ENCODE peak calls at places on chromosomes 2 and 18, in five cellular contexts. One of them, this sample, is unnamed.

GRCh38 chr2:44931177-44931795 is 10.2 kb upstream of the SIX3 start:
- DNase-seq in epithelial cell of esophagus: no peak
- DNase-seq in BJ: no peak
- DNase-seq in fibroblast of lung: no peak
- DNase-seq in tibial nerve: no peak
- DNase-seq in this sample: peak; percentile 26

GRCh38 chr2:149767516-149767974 is 180.0 kb upstream of the MMADHC start:
- DNase-seq in epithelial cell of esophagus: peak; percentile 45
- DNase-seq in BJ: peak; percentile 78
- DNase-seq in fibroblast of lung: peak; percentile 17
- DNase-seq in tibial nerve: peak; percentile 21
- DNase-seq in this sample: no peak

GRCh38 chr2:150169230-150169629 is 318.2 kb downstream of the RND3 start:
- DNase-seq in epithelial cell of esophagus: peak; percentile 29
- DNase-seq in BJ: no peak
- DNase-seq in fibroblast of lung: peak; percentile 70
- DNase-seq in tibial nerve: peak; percentile 10
- DNase-seq in this sample: no peak

GRCh38 chr18:25962176-25962575 is 128.2 kb downstream of the SS18 start:
- DNase-seq in epithelial cell of esophagus: no peak
- DNase-seq in BJ: no peak
- DNase-seq in fibroblast of lung: no peak
- DNase-seq in tibial nerve: no peak
- DNase-seq in this sample: no peak

GRCh38 chr2:38601463-38602135 is 1.1 kb downstream of the HNRNPLL start:
- DNase-seq in epithelial cell of esophagus: peak; percentile 22
- DNase-seq in BJ: no peak
- DNase-seq in fibroblast of lung: peak; percentile 53
- DNase-seq in tibial nerve: no peak
- DNase-seq in this sample: no peak

GRCh38 chr2:107068069-107068468 is 182.1 kb upstream of the ST6GAL2 start:
- DNase-seq in epithelial cell of esophagus: no peak
- DNase-seq in BJ: no peak
- DNase-seq in fibroblast of lung: no peak
- DNase-seq in tibial nerve: no peak
- DNase-seq in this sample: no peak

GRCh38 chr18:30440351-30440750 is 602.2 kb downstream of the DSC3 start:
- DNase-seq in epithelial cell of esophagus: no peak
- DNase-seq in BJ: no peak
- DNase-seq in fibroblast of lung: no peak
- DNase-seq in tibial nerve: no peak
- DNase-seq in this sample: no peak

GRCh38 chr2:170354409-170354808 is 176.5 kb downstream of the MYO3B start:
- DNase-seq in epithelial cell of esophagus: no peak
- DNase-seq in BJ: no peak
- DNase-seq in fibroblast of lung: no peak
- DNase-seq in tibial nerve: no peak
- DNase-seq in this sample: no peak

GRCh38 chr2:27431395-27431794 is 3.0 kb downstream of the NRBP1 start:
- DNase-seq in epithelial cell of esophagus: peak; percentile 85
- DNase-seq in BJ: no peak
- DNase-seq in fibroblast of lung: peak; percentile 19
- DNase-seq in tibial nerve: no peak
- DNase-seq in this sample: no peak

GRCh38 chr2:42974697-42975357 is 182.4 kb upstream of the HAAO start:
- DNase-seq in epithelial cell of esophagus: peak; percentile 59
- DNase-seq in BJ: no peak
- DNase-seq in fibroblast of lung: peak; percentile 74
- DNase-seq in tibial nerve: peak; percentile 91
- DNase-seq in this sample: peak; percentile 75
- TF ChIP-seq CTCF in epithelial cell of esophagus: peak; percentile 89
- TF ChIP-seq CTCF in BJ: peak; percentile 92
- TF ChIP-seq CTCF in fibroblast of lung: peak; percentile 91
- TF ChIP-seq CTCF in tibial nerve: peak; percentile 97
- TF ChIP-seq CTCF in this sample: peak; percentile 96

DNA sequence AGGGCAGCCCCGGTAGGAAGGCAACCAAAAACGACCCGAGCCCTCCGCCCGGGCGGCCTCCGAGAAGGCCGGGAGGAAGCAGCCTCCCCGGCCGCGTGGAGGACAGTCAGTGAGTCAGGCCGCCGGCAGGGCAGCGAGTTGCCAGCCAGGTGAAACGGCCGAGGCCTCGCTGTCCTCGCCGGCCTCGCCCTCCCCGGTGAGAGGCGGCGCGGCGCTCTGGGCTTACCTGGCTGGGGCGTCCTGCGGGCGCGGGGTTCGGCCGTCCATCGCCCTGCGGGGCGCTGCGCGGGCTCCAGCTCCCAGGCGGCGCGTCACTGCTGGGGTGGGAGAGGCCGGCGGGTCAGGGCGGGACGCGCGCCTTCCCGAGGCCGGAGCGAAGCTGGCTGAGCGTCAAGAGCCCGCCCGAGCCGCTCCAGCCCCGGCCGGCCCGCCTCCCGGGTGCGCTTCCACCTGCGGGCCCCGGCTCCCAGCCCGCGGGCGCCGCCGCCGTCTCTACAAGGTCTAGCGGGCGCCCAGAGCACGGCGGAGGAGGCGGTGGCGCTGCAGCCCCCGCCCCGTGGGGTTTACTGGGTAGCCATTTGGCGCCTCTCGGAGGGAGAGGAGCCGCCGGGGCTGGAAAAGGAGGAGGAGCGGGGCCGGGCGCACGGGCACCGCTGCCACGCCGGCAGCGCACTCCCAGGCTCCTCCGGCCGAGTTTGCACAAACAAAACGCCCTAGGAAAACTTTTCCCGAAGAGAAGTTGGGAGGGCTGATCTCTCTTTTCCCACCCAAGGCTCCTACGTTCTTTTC is 499 bp downstream of the COBLL1 start:
- DNase-seq in epithelial cell of esophagus: peak; percentile 78
- DNase-seq in BJ: no peak
- DNase-seq in fibroblast of lung: peak; percentile 30
- DNase-seq in tibial nerve: no peak
- DNase-seq in this sample: peak; percentile 87
- TF ChIP-seq CTCF in epithelial cell of esophagus: no peak
- TF ChIP-seq CTCF in BJ: no peak
- TF ChIP-seq CTCF in fibroblast of lung: no peak
- TF ChIP-seq CTCF in tibial nerve: peak; percentile 19
- TF ChIP-seq CTCF in this sample: peak; percentile 33

GRCh38 chr2:74984947-74985637 is 26.6 kb downstream of the POLE4 start:
- DNase-seq in epithelial cell of esophagus: no peak
- DNase-seq in BJ: no peak
- DNase-seq in fibroblast of lung: no peak
- DNase-seq in tibial nerve: no peak
- DNase-seq in this sample: no peak

GRCh38 chr2:74979844-74980243 is 21.4 kb downstream of the POLE4 start:
- DNase-seq in epithelial cell of esophagus: no peak
- DNase-seq in BJ: no peak
- DNase-seq in fibroblast of lung: no peak
- DNase-seq in tibial nerve: no peak
- DNase-seq in this sample: no peak

GRCh38 chr2:74984017-74984416 is 25.6 kb downstream of the POLE4 start:
- DNase-seq in epithelial cell of esophagus: no peak
- DNase-seq in BJ: no peak
- DNase-seq in fibroblast of lung: no peak
- DNase-seq in tibial nerve: no peak
- DNase-seq in this sample: no peak

GRCh38 chr2:74983606-74984005 is 25.2 kb downstream of the POLE4 start:
- DNase-seq in epithelial cell of esophagus: no peak
- DNase-seq in BJ: no peak
- DNase-seq in fibroblast of lung: no peak
- DNase-seq in tibial nerve: no peak
- DNase-seq in this sample: no peak

GRCh38 chr2:74982581-74982980 is 24.1 kb downstream of the POLE4 start:
- DNase-seq in epithelial cell of esophagus: peak; percentile 24
- DNase-seq in BJ: no peak
- DNase-seq in fibroblast of lung: peak; percentile 4
- DNase-seq in tibial nerve: no peak
- DNase-seq in this sample: no peak
- TF ChIP-seq CTCF in epithelial cell of esophagus: peak; percentile 40
- TF ChIP-seq CTCF in BJ: no peak
- TF ChIP-seq CTCF in fibroblast of lung: peak; percentile 8
- TF ChIP-seq CTCF in tibial nerve: no peak
- TF ChIP-seq CTCF in this sample: peak; percentile 63

GRCh38 chr18:66994790-66995189 is 390.9 kb upstream of the CDH19 start:
- DNase-seq in epithelial cell of esophagus: no peak
- DNase-seq in BJ: no peak
- DNase-seq in fibroblast of lung: no peak
- DNase-seq in tibial nerve: no peak
- DNase-seq in this sample: no peak

GRCh38 chr18:66993492-66993891 is 389.6 kb upstream of the CDH19 start:
- DNase-seq in epithelial cell of esophagus: peak; percentile 70
- DNase-seq in BJ: no peak
- DNase-seq in fibroblast of lung: no peak
- DNase-seq in tibial nerve: no peak
- DNase-seq in this sample: no peak

GRCh38 chr18:66995270-66995669 is 391.4 kb upstream of the CDH19 start:
- DNase-seq in epithelial cell of esophagus: peak; percentile 41
- DNase-seq in BJ: no peak
- DNase-seq in fibroblast of lung: no peak
- DNase-seq in tibial nerve: no peak
- DNase-seq in this sample: no peak

GRCh38 chr18:66990909-66991308 is 387.0 kb upstream of the CDH19 start:
- DNase-seq in epithelial cell of esophagus: no peak
- DNase-seq in BJ: no peak
- DNase-seq in fibroblast of lung: no peak
- DNase-seq in tibial nerve: no peak
- DNase-seq in this sample: no peak
- TF ChIP-seq CTCF in epithelial cell of esophagus: no peak
- TF ChIP-seq CTCF in BJ: no peak
- TF ChIP-seq CTCF in fibroblast of lung: no peak
- TF ChIP-seq CTCF in tibial nerve: no peak
- TF ChIP-seq CTCF in this sample: no peak

GRCh38 chr18:9831046-9831722 is 54.6 kb upstream of the TXNDC2 start:
- DNase-seq in epithelial cell of esophagus: no peak
- DNase-seq in BJ: no peak
- DNase-seq in fibroblast of lung: no peak
- DNase-seq in tibial nerve: no peak
- DNase-seq in this sample: no peak
- TF ChIP-seq CTCF in epithelial cell of esophagus: no peak
- TF ChIP-seq CTCF in BJ: no peak
- TF ChIP-seq CTCF in fibroblast of lung: peak; percentile 1
- TF ChIP-seq CTCF in tibial nerve: no peak
- TF ChIP-seq CTCF in this sample: peak; percentile 23

GRCh38 chr2:207224814-207225482 is 59.2 kb upstream of the KLF7 start:
- DNase-seq in epithelial cell of esophagus: no peak
- DNase-seq in BJ: no peak
- DNase-seq in fibroblast of lung: no peak
- DNase-seq in tibial nerve: no peak
- DNase-seq in this sample: no peak

GRCh38 chr2:207224391-207224790 is 58.6 kb upstream of the KLF7 start:
- DNase-seq in epithelial cell of esophagus: no peak
- DNase-seq in BJ: no peak
- DNase-seq in fibroblast of lung: no peak
- DNase-seq in tibial nerve: no peak
- DNase-seq in this sample: no peak

GRCh38 chr2:207221731-207222130 is 56.0 kb upstream of the KLF7 start:
- DNase-seq in epithelial cell of esophagus: no peak
- DNase-seq in BJ: no peak
- DNase-seq in fibroblast of lung: no peak
- DNase-seq in tibial nerve: no peak
- DNase-seq in this sample: no peak

GRCh38 chr2:207225773-207226172 is 60.0 kb upstream of the KLF7 start:
- DNase-seq in epithelial cell of esophagus: no peak
- DNase-seq in BJ: no peak
- DNase-seq in fibroblast of lung: no peak
- DNase-seq in tibial nerve: no peak
- DNase-seq in this sample: no peak

GRCh38 chr2:207223051-207223450 is 57.3 kb upstream of the KLF7 start:
- DNase-seq in epithelial cell of esophagus: peak; percentile 89
- DNase-seq in BJ: peak; percentile 15
- DNase-seq in fibroblast of lung: peak; percentile 44
- DNase-seq in tibial nerve: no peak
- DNase-seq in this sample: no peak
- TF ChIP-seq CTCF in epithelial cell of esophagus: peak; percentile 30
- TF ChIP-seq CTCF in BJ: no peak
- TF ChIP-seq CTCF in fibroblast of lung: peak; percentile 4
- TF ChIP-seq CTCF in tibial nerve: no peak
- TF ChIP-seq CTCF in this sample: peak; percentile 16

This sample was measured in chondrocyte.